ENCODE peak calls at places on chromosomes 2 and 18, in five cellular contexts. Z, I, A, Q and G are unnamed samples.

GRCh38 chr2:191166111-191166755 is 15.4 kb upstream of the STAT4 start:
- DNase-seq in Z (no peak), I (peak; percentile 35), A (peak; percentile 84), Q (no peak), G (peak; percentile 83)

GRCh38 chr18:26840965-26841364 is 24.5 kb downstream of the AQP4 start:
- DNase-seq in Z (no peak), I (no peak), A (no peak), Q (no peak), G (no peak)

GRCh38 chr2:234257859-234258561 is 207.5 kb downstream of the SPP2 start:
- DNase-seq in Z (no peak), I (peak; percentile 97), A (peak; percentile 98), Q (no peak), G (peak; percentile 98)

GRCh38 chr2:120720176-120720575 is 15.5 kb upstream of the GLI2 start:
- DNase-seq in Z (no peak), I (no peak), A (no peak), Q (no peak), G (no peak)

GRCh38 chr18:63823516-63824219 is 48.5 kb downstream of the SERPINB7 start:
- DNase-seq in Z (peak; percentile 23), I (peak; percentile 62), A (peak; percentile 22), Q (peak; percentile 9), G (peak; percentile 24)

GRCh38 chr2:46029332-46029811 is 267.8 kb upstream of the EPAS1 start:
- DNase-seq in Z (no peak), I (no peak), A (peak; percentile 15), Q (no peak), G (peak; percentile 77)

GRCh38 chr2:174449033-174449432 is 37.8 kb downstream of the GPR155 start:
- DNase-seq in Z (no peak), I (no peak), A (no peak), Q (no peak), G (no peak)

GRCh38 chr2:150596071-150596470 is 108.6 kb upstream of the RND3 start:
- DNase-seq in Z (no peak), I (peak; percentile 63), A (no peak), Q (no peak), G (peak; percentile 82)

GRCh38 chr18:80239830-80240229 is 7.5 kb downstream of the PARD6G start:
- DNase-seq in Z (no peak), I (no peak), A (no peak), Q (no peak), G (no peak)

GRCh38 chr18:22230403-22231042 is 61.1 kb downstream of the GATA6 start:
- DNase-seq in Z (no peak), I (peak; percentile 73), A (peak; percentile 87), Q (no peak), G (peak; percentile 80)

GRCh38 chr18:3248062-3248669 is 565 bp downstream of the MYL12A start:
- DNase-seq in Z (no peak), I (no peak), A (peak; percentile 45), Q (peak; percentile 8), G (peak; percentile 62)

GRCh38 chr2:56448403-56448998 is 264.7 kb downstream of the CCDC85A start:
- DNase-seq in Z (no peak), I (peak; percentile 58), A (no peak), Q (no peak), G (no peak)

GRCh38 chr2:238905224-238905623 is 57.3 kb downstream of the TWIST2 start:
- DNase-seq in Z (no peak), I (no peak), A (peak; percentile 44), Q (no peak), G (no peak)

GRCh38 chr2:29218071-29218470 is 102.9 kb downstream of the CLIP4 start:
- DNase-seq in Z (no peak), I (no peak), A (no peak), Q (no peak), G (no peak)

GRCh38 chr2:58428553-58429284 is 187.6 kb upstream of the FANCL start:
- DNase-seq in Z (peak; percentile 50), I (no peak), A (no peak), Q (peak; percentile 45), G (no peak)

GRCh38 chr2:237722616-237723015 is 76.0 kb upstream of the RBM44 start:
- DNase-seq in Z (no peak), I (no peak), A (no peak), Q (no peak), G (no peak)

GRCh38 chr2:129936334-129936934 is 43.0 kb upstream of the RAB6C start:
- DNase-seq in Z (peak; percentile 46), I (peak; percentile 7), A (peak; percentile 43), Q (peak; percentile 59), G (no peak)

GRCh38 chr2:209547726-209548125 is 123.9 kb downstream of the MAP2 start:
- DNase-seq in Z (no peak), I (no peak), A (no peak), Q (no peak), G (peak; percentile 25)

GRCh38 chr18:23646282-23646681 is 16.4 kb downstream of the ANKRD29 start:
- DNase-seq in Z (no peak), I (no peak), A (no peak), Q (no peak), G (no peak)

GRCh38 chr18:79889569-79889968 is 61.9 kb downstream of the SLC66A2 start:
- DNase-seq in Z (no peak), I (no peak), A (no peak), Q (no peak), G (no peak)

GRCh38 chr2:119753041-119753929 is 6.4 kb upstream of the PTPN4 start:
- DNase-seq in Z (peak; percentile 56), I (peak; percentile 26), A (peak; percentile 73), Q (no peak), G (peak; percentile 71)

GRCh38 chr2:44201648-44202047 is 33.0 kb downstream of the PPM1B start:
- DNase-seq in Z (no peak), I (no peak), A (peak; percentile 25), Q (no peak), G (no peak)

GRCh38 chr2:234917245-234917975 is 34.4 kb upstream of the SH3BP4 start:
- DNase-seq in Z (no peak), I (no peak), A (peak; percentile 5), Q (no peak), G (peak; percentile 15)

GRCh38 chr2:105748564-105748963 is 3.9 kb downstream of the NCK2 start:
- DNase-seq in Z (no peak), I (no peak), A (no peak), Q (no peak), G (no peak)
- TF ChIP-seq CTCF in Z (no peak), I (no peak), A (no peak), Q (no peak), G (peak; percentile 21)

GRCh38 chr2:97858442-97858841 is 137.3 kb downstream of the TMEM131 start:
- DNase-seq in Z (no peak), I (no peak), A (no peak), Q (no peak), G (no peak)
- TF ChIP-seq CTCF in Z (no peak), I (no peak), A (no peak), Q (no peak), G (no peak)

GRCh38 chr2:72198532-72199241 is 51.0 kb upstream of the CYP26B1 start:
- DNase-seq in Z (no peak), I (peak; percentile 50), A (peak; percentile 62), Q (no peak), G (peak; percentile 90)
- TF ChIP-seq CTCF in Z (no peak), I (peak; percentile 64), A (peak; percentile 33), Q (no peak), G (peak; percentile 65)

GRCh38 chr2:103293266-103293583 is 531.4 kb downstream of the TMEM182 start:
- DNase-seq in Z (no peak), I (no peak), A (no peak), Q (no peak), G (no peak)

GRCh38 chr2:103289101-103289725 is 527.4 kb downstream of the TMEM182 start:
- DNase-seq in Z (no peak), I (no peak), A (no peak), Q (no peak), G (peak; percentile 1)

GRCh38 chr2:103292570-103293265 is 530.9 kb downstream of the TMEM182 start:
- DNase-seq in Z (no peak), I (no peak), A (no peak), Q (no peak), G (no peak)
- TF ChIP-seq CTCF in Z (no peak), I (no peak), A (no peak), Q (peak; percentile 38), G (no peak)